ENCODE peak calls at places on chromosomes 16 and 17, in five cellular contexts. K is stimulated activated CD4-positive, alpha-beta T cell treated with anti-CD3 and anti-CD28 coated beads, Interleukin-1b, Interleukin-23, amount 100 ng/mL, for 24 hours; F is Peyer's patch; B is glomerular endothelial cell; U is NCI-H510A. A is an unnamed sample.

GRCh38 chr17:4230142-4230541 is 33.6 kb downstream of the ANKFY1 start:
- DNase-seq in B (peak; percentile 63), F (peak; percentile 49), U (no peak), K (no peak), A (no peak)

GRCh38 chr16:30131869-30132475 is 9.0 kb upstream of the MAPK3 start:
- DNase-seq in B (no peak), F (no peak), K (no peak), U (peak; percentile 87), A (no peak)

GRCh38 chr17:78374631-78375274 is 3.7 kb upstream of the PGS1 start:
- DNase-seq in F (no peak), U (no peak), K (no peak), B (peak; percentile 92), A (no peak)

GRCh38 chr16:56637814-56638750 is at the start of gene MT1A:
- DNase-seq in K (no peak), U (no peak), F (peak; percentile 82), B (no peak), A (peak; percentile 83)

GRCh38 chr16:588639-588888 is 1.3 kb upstream of the RAB40C start:
- DNase-seq in B (no peak), U (no peak), F (peak; percentile 74), K (no peak), A (peak; percentile 82)

GRCh38 chr17:65156835-65157565 is 19.8 kb downstream of the RGS9 start:
- DNase-seq in F (no peak), U (no peak), B (no peak), K (no peak), A (no peak)

GRCh38 chr16:84763629-84764028 is 56.2 kb upstream of the CRISPLD2 start:
- DNase-seq in K (no peak), U (no peak), B (no peak), F (no peak), A (no peak)

GRCh38 chr17:44256671-44257070 is 11.3 kb downstream of the SLC4A1 start:
- DNase-seq in K (no peak), U (no peak), B (no peak), F (no peak), A (no peak)

GRCh38 chr16:73315645-73316044 is 267.7 kb upstream of the ZFHX3 start:
- DNase-seq in U (no peak), K (no peak), B (no peak), F (no peak), A (no peak)

GRCh38 chr17:40560592-40561293 is 4.5 kb downstream of the CCR7 start:
- DNase-seq in K (peak; percentile 59), U (no peak), B (no peak), F (peak; percentile 86), A (peak; percentile 48)

GRCh38 chr16:54931041-54931756 is 534 bp downstream of the IRX5 start:
- DNase-seq in B (no peak), F (no peak), K (no peak), U (peak; percentile 31), A (peak; percentile 75)

GRCh38 chr16:82996814-82997213 is 370.0 kb downstream of the CDH13 start:
- DNase-seq in K (no peak), U (no peak), F (no peak), B (no peak), A (no peak)

GRCh38 chr16:2483160-2483559 is 8.2 kb downstream of the TBC1D24 start:
- DNase-seq in F (no peak), U (no peak), B (no peak), K (no peak), A (no peak)

GRCh38 chr16:46970089-46970488 is 3.4 kb downstream of the DNAJA2 start:
- DNase-seq in F (no peak), U (no peak), K (no peak), B (no peak), A (no peak)

GRCh38 chr16:54446639-54447038 is 160.1 kb upstream of the IRX3 start:
- DNase-seq in B (no peak), K (no peak), F (no peak), U (no peak), A (no peak)

GRCh38 chr17:7114875-7115614 is 423 bp upstream of the ASGR2 start:
- DNase-seq in K (no peak), F (peak; percentile 44), U (no peak), B (no peak), A (peak; percentile 64)

GRCh38 chr16:85898521-85899442 is at the start of gene IRF8:
- DNase-seq in U (no peak), K (peak; percentile 80), F (peak; percentile 94), B (no peak), A (peak; percentile 91)

GRCh38 chr17:3944485-3945388 is 19.5 kb downstream of the ATP2A3 start:
- DNase-seq in B (no peak), U (no peak), F (no peak), K (peak; percentile 29), A (peak; percentile 74)

GRCh38 chr16:57649443-57649751 is 18.7 kb upstream of the ADGRG3 start:
- DNase-seq in F (no peak), U (no peak), K (no peak), B (no peak), A (no peak)

GRCh38 chr17:30031214-30031869 is 85.3 kb upstream of the NSRP1 start:
- DNase-seq in B (no peak), F (no peak), U (no peak), K (no peak), A (no peak)

GRCh38 chr16:75379911-75380847 is 53.1 kb downstream of the CFDP1 start:
- DNase-seq in B (no peak), F (peak; percentile 78), U (no peak), K (no peak), A (no peak)

GRCh38 chr17:18000044-18000443 is 27.4 kb downstream of the DRC3 start:
- DNase-seq in F (no peak), B (no peak), U (no peak), K (no peak), A (no peak)

GRCh38 chr16:88702364-88703210 is 3.6 kb downstream of the RNF166 start:
- DNase-seq in U (no peak), F (no peak), K (no peak), B (no peak), A (no peak)

GRCh38 chr16:89395150-89396142 is 94.9 kb downstream of the ANKRD11 start:
- DNase-seq in F (peak; percentile 90), K (no peak), B (no peak), U (peak; percentile 27), A (peak; percentile 85)

GRCh38 chr16:82751020-82751419 is 124.3 kb downstream of the CDH13 start:
- DNase-seq in B (no peak), F (no peak), K (no peak), U (no peak), A (no peak)

GRCh38 chr16:27749547-27749875 is 199.6 kb downstream of the KATNIP start:
- DNase-seq in U (no peak), K (no peak), F (no peak), B (no peak), A (no peak)

GRCh38 chr16:89072216-89073130 is 21.2 kb upstream of the ACSF3 start:
- DNase-seq in F (no peak), U (no peak), K (no peak), B (no peak), A (no peak)

A was measured in upper lobe of right lung.